ENCODE peak calls at places on chromosomes 3 and 15, in five cellular contexts. O is A549, N is HepG2, X is ovary, J is heart left ventricle. Z is an unnamed sample. For H3K9me3, the result is how much of the 10 kb centered on the place peaks cover.

GRCh38 chr3:130975251-130975650 is 51.4 kb downstream of the ASTE1 start:
- DNase-seq in O (no peak), N (no peak), X (no peak), J (no peak), Z (no peak)

GRCh38 chr15:65302061-65302460 is 2.4 kb upstream of the RNU5B-1 start:
- DNase-seq in O (no peak), N (no peak), X (no peak), J (no peak), Z (peak)

GRCh38 chr3:138890555-138891187 is 55.9 kb upstream of the PIK3CB start:
- DNase-seq in O (no peak), N (no peak), X (no peak), J (no peak), Z (no peak)

GRCh38 chr3:187015903-187016638 is 85.7 kb downstream of the ST6GAL1 start:
- DNase-seq in O (no peak), N (no peak), X (no peak), J (no peak), Z (no peak)

GRCh38 chr3:130662407-130663028 is 84.1 kb downstream of the PIK3R4 start:
- DNase-seq in O (no peak), N (no peak), X (no peak), J (no peak), Z (no peak)

GRCh38 chr3:188472331-188472730 is 318.4 kb downstream of the LPP start:
- DNase-seq in O (no peak), N (no peak), X (no peak), J (no peak), Z (no peak)

GRCh38 chr3:149575213-149575961 is 82.4 kb downstream of the WWTR1 start:
- DNase-seq in O (peak), N (peak), X (peak), J (peak), Z (peak)

GRCh38 chr15:31442203-31443090 is 115.8 kb downstream of the KLF13 start:
- DNase-seq in O (peak), N (no peak), X (no peak), J (no peak), Z (no peak)

GRCh38 chr3:9122732-9123364 is 126.6 kb downstream of the SRGAP3 start:
- DNase-seq in O (no peak), N (no peak), X (no peak), J (no peak), Z (no peak)

GRCh38 chr3:66675383-66675782 is 174.6 kb upstream of the LRIG1 start:
- DNase-seq in O (no peak), N (no peak), X (no peak), J (no peak), Z (no peak)

GRCh38 chr3:48708481-48708889 is 8.5 kb downstream of the IP6K2 start:
- DNase-seq in O (no peak), N (no peak), X (no peak), J (no peak), Z (no peak)

GRCh38 chr3:160956785-160957184 is 148.4 kb downstream of the B3GALNT1 start:
- DNase-seq in O (no peak), N (peak), X (no peak), J (no peak), Z (no peak)

GRCh38 chr15:72231847-72232461 is 964 bp upstream of the PKM start:
- DNase-seq in O (peak), N (peak), X (no peak), J (peak), Z (peak)

GRCh38 chr3:14876942-14877341 is 58.2 kb downstream of the FGD5 start:
- DNase-seq in O (peak), N (no peak), X (no peak), J (peak), Z (peak)
- TF ChIP-seq POLR2A in O (no peak), N (no peak), X (no peak), J (peak), Z (no peak)

DNA sequence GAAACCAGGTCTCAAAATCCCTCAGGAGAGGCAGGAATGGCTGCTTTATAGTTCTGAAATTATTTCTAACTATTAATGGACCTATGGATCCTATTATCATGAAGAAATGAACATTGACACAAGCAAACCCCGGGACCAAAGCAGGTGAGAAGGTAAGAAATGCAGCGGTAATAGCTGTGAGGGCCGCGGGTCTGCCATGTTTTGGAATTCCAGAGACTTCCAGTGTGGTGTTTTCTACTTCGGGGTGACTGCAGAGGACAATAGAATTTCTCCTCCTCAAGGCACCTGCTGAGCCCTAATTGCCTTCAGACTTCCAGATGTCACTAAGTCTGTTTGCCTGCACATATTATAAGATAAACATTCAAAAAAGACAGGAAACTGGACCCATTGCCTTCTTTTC is 437.4 kb downstream of the GABRG3 start:
- DNase-seq in O (no peak), N (no peak), X (no peak), J (no peak), Z (no peak)
- H3K9me3 ChIP-seq in O (under half), N (under half), X (under half), J (under half), Z (under half)

DNA sequence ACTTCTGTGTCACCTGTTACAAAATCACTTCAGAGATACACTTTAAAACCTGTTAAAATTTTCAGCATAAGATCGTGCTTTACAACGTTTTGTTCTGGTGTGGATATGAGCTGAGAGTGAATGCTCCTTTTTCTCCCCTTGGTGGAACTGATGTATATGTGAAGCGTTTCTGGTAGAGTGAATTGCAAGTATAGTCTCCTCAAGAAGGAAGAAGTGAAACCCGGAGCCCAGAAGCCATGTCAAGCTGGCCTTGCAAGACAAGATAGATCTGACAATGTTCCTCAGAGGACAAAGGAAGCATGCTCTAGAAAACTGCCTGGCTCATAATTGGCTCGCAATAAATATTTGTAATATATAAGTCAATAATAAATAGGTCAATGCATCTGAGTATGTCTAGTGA is 23.6 kb downstream of the SERPINI2 start:
- DNase-seq in O (no peak), N (no peak), X (no peak), J (no peak), Z (no peak)
- TF ChIP-seq POLR2A in O (no peak), N (no peak), X (no peak), J (no peak), Z (no peak)

GRCh38 chr15:25060996-25061620 is 106.3 kb downstream of the SNRPN start:
- DNase-seq in O (no peak), N (no peak), X (no peak), J (no peak), Z (peak)
- H3K9me3 ChIP-seq in O (half or more), N (half or more), X (half or more), J (half or more), Z (under half)

GRCh38 chr3:46968783-46969428 is 7.6 kb downstream of the CCDC12 start:
- DNase-seq in O (no peak), N (no peak), X (no peak), J (no peak), Z (no peak)
- TF ChIP-seq POLR2A in O (no peak), N (no peak), X (no peak), J (no peak), Z (no peak)

GRCh38 chr3:118842147-118842863 is 192.3 kb downstream of the IGSF11 start:
- DNase-seq in O (no peak), N (no peak), X (no peak), J (no peak), Z (no peak)
- H3K9me3 ChIP-seq in O (under half), N (under half), X (under half), J (under half), Z (under half)

DNA sequence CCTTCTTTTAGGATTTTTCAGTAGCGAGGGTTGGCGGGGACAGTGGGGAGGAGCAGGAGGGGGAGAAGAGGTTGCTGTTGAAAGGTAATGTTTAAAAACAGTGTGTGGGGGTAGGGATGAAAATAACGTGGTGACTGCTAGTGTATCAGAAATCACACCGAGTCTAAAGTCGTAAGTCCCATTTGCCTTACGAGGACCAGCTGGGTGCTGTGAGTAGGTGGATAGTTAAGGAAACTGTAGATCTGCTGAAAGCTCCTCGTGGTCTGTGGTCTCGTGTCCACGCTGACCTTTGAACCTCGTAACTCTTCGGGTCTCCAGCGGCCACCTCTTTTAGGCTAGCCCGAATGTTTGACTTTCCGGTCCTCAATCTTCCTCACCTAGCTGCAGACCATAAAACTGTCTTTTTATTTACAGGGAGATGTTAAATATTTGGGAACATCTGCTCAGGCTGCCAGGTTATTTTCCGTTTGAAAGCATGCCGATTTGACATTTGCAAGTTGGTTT is 29.3 kb upstream of the ST3GAL6 start:
- DNase-seq in O (no peak), N (peak), X (no peak), J (no peak), Z (no peak)
- TF ChIP-seq POLR2A in O (no peak), N (peak), X (no peak), J (no peak), Z (no peak)

DNA sequence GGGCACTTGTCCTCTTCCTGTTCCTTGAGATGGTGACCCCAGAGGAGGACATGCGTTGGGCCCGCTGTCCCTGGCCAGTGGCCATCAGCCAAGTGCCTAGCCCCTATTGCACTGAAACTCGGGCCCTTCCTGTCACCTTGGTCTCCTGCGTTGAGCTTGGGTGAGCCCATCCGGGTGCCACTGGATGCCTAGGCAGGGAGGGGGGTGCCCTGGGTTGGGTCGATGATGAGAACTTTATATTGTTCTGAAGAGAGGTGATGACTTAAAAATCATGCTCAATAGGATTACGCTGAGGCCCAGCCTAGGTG is 221.8 kb downstream of the SNRPN start:
- DNase-seq in O (no peak), N (no peak), X (peak), J (peak), Z (peak)
- H3K9me3 ChIP-seq in O (under half), N (half or more), X (under half), J (under half), Z (under half)

GRCh38 chr15:38688761-38689160 is 124.1 kb upstream of the RASGRP1 start:
- DNase-seq in O (no peak), N (no peak), X (no peak), J (no peak), Z (no peak)
- TF ChIP-seq POLR2A in O (no peak), N (no peak), X (no peak), J (no peak), Z (no peak)